ENCODE peak calls at places on chromosome X, in four cellular contexts. Z, L, V and I are unnamed samples.

GRCh38 chrX:25433307-25433706 is 417.5 kb upstream of the ARX start:
- DNase-seq in Z (no peak), L (no peak), V (no peak), I (no peak)

GRCh38 chrX:21721175-21721574 is 36.7 kb downstream of the SMPX start:
- DNase-seq in L (no peak), V (no peak), Z (no peak), I (no peak)

GRCh38 chrX:15343075-15343476 is 7.8 kb upstream of the PIGA start:
- DNase-seq in V (no peak), L (peak; percentile 84), Z (no peak), I (no peak)

GRCh38 chrX:136623400-136623799 is 24.6 kb upstream of the CD40LG start:
- DNase-seq in V (no peak), Z (no peak), L (no peak), I (no peak)

GRCh38 chrX:18026171-18026570 is 165.1 kb upstream of the RAI2 start:
- DNase-seq in V (no peak), L (no peak), Z (no peak), I (no peak)

GRCh38 chrX:141936080-141936479 is 32.4 kb downstream of the MAGEC1 start:
- DNase-seq in L (peak; percentile 16), V (no peak), Z (no peak), I (no peak)

GRCh38 chrX:123871309-123871708 is 11.5 kb downstream of the XIAP start:
- DNase-seq in V (no peak), Z (no peak), L (no peak), I (no peak)

GRCh38 chrX:16076834-16077233 is 46.5 kb upstream of the GRPR start:
- DNase-seq in Z (no peak), V (no peak), L (no peak), I (no peak)

GRCh38 chrX:31590581-31591113 is 518.8 kb upstream of the FTHL17 start:
- DNase-seq in Z (peak; percentile 6), L (no peak), V (no peak), I (no peak)

GRCh38 chrX:34365482-34365881 is 233.4 kb upstream of the FAM47A start:
- DNase-seq in V (no peak), L (peak; percentile 4), Z (no peak), I (no peak)

GRCh38 chrX:95505721-95506120 is 1178.9 kb upstream of the DIAPH2 start:
- DNase-seq in L (no peak), V (no peak), Z (no peak), I (no peak)

GRCh38 chrX:105744291-105744690 is 78.0 kb upstream of the NRK start:
- DNase-seq in Z (no peak), L (no peak), V (no peak), I (no peak)

GRCh38 chrX:153245288-153245731 is 66.2 kb downstream of the MAGEA1 start:
- DNase-seq in V (no peak), L (peak; percentile 1), Z (peak; percentile 13), I (no peak)

GRCh38 chrX:105821471-105822081 is 763 bp upstream of the NRK start:
- DNase-seq in L (no peak), Z (no peak), V (no peak), I (peak; percentile 24)

GRCh38 chrX:106397788-106398538 is 213.8 kb upstream of the RADX start:
- DNase-seq in Z (no peak), V (no peak), L (no peak), I (no peak)

GRCh38 chrX:71532078-71532752 is 689 bp upstream of the OGT start:
- DNase-seq in Z (no peak), L (peak; percentile 12), V (no peak), I (no peak)

GRCh38 chrX:14777484-14777883 is 95.4 kb downstream of the FANCB start:
- DNase-seq in V (no peak), Z (no peak), L (no peak), I (no peak)

GRCh38 chrX:10325606-10326005 is 168.8 kb downstream of the CLCN4 start:
- DNase-seq in V (no peak), L (peak; percentile 5), Z (no peak), I (no peak)

GRCh38 chrX:27057883-27058282 is 405.3 kb downstream of the PPP4R3C start:
- DNase-seq in Z (no peak), V (no peak), L (no peak), I (no peak)

GRCh38 chrX:68498508-68499379 is at the start of gene YIPF6:
- DNase-seq in V (peak; percentile 47), Z (peak; percentile 74), L (peak; percentile 85), I (peak; percentile 77)

GRCh38 chrX:73215263-73215662 is 612 bp upstream of the NAP1L2 start:
- DNase-seq in V (no peak), Z (no peak), L (no peak), I (no peak)

GRCh38 chrX:140572724-140573123 is 67.9 kb upstream of the SOX3 start:
- DNase-seq in Z (peak; percentile 6), V (no peak), L (peak; percentile 51), I (no peak)

GRCh38 chrX:115259238-115259875 is 25.5 kb upstream of the LRCH2 start:
- DNase-seq in V (no peak), L (no peak), Z (no peak), I (no peak)

GRCh38 chrX:6184900-6185515 is 43.7 kb downstream of the NLGN4X start:
- DNase-seq in Z (no peak), V (no peak), L (no peak), I (no peak)

GRCh38 chrX:121571333-121571732 is 523.9 kb downstream of the GLUD2 start:
- DNase-seq in L (no peak), V (no peak), Z (no peak), I (no peak)

GRCh38 chrX:68588653-68589371 is 58.7 kb upstream of the STARD8 start:
- DNase-seq in V (no peak), Z (no peak), L (no peak), I (no peak)

GRCh38 chrX:63350551-63350950 is 581 bp downstream of the SPIN4 start:
- DNase-seq in Z (peak; percentile 6), L (peak; percentile 23), V (no peak), I (peak; percentile 31)

GRCh38 chrX:23737413-23737812 is 5.7 kb downstream of the ACOT9 start:
- DNase-seq in Z (no peak), V (no peak), L (no peak), I (no peak)

GRCh38 chrX:23742174-23742692 is 843 bp downstream of the ACOT9 start:
- DNase-seq in Z (peak; percentile 10), L (peak; percentile 64), V (no peak), I (peak; percentile 50)

GRCh38 chrX:23745786-23746185 is 2.7 kb upstream of the ACOT9 start:
- DNase-seq in L (no peak), Z (no peak), V (no peak), I (no peak)

DNA sequence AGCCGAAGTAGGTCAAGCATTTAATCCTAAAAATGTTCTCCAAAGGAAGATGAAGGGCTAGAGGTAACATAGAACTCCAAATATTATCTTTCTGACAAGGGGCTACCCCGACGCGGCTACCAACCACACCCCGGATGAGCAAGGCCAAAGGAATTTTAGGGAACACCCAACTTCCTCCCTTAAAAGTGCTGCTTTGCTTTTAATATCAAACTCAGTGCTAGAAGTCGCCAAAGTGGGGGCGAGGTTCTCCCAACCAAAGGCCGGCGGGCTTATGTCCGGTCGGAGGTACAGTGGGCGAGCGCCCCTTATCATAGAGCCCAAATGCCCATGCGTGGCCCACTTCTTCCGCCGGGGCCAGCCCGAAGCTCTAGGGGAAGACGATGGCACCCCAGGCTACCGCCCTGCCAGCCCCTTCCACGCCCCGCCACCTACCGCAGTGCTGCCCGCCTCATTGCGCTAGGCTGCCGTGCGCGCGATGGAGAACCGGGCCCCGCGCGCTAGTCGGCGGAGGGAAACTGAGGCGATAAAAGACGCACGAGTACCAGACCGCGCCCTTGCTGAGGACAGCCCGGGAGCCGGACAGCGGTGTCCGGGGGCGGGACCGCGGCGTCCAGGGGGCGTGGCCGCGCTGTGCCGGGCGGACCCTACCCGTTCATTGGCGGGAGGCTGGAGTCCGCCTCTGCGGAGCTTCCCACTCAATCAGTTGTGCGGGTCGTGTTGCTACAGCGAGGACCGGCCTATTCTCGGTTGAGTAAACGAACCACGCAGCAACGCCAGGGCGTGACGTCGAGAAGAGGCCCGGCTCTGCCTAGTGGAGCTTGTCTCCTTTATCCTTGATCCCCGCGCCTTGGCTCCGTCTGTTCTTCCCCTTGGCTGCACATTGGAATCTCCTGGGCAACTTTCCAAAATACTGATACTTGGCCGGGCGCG is at the start of gene ACOT9:
- DNase-seq in Z (peak; percentile 94), V (peak; percentile 78), L (peak; percentile 98), I (peak; percentile 90)
- TF ChIP-seq EP300 in Z (no peak), V (peak; percentile 83), L (no peak), I (no peak)

GRCh38 chrX:154365997-154366665 is 8.3 kb downstream of the FLNA start:
- DNase-seq in V (no peak), Z (no peak), L (no peak), I (no peak)

GRCh38 chrX:154368630-154369452 is 5.6 kb downstream of the FLNA start:
- DNase-seq in Z (peak; percentile 78), V (peak; percentile 45), L (peak; percentile 87), I (peak; percentile 83)

GRCh38 chrX:154367474-154368308 is 6.7 kb downstream of the FLNA start:
- DNase-seq in Z (no peak), L (no peak), V (no peak), I (no peak)

GRCh38 chrX:154365052-154365600 is 9.3 kb downstream of the FLNA start:
- DNase-seq in V (no peak), Z (no peak), L (no peak), I (no peak)

DNA sequence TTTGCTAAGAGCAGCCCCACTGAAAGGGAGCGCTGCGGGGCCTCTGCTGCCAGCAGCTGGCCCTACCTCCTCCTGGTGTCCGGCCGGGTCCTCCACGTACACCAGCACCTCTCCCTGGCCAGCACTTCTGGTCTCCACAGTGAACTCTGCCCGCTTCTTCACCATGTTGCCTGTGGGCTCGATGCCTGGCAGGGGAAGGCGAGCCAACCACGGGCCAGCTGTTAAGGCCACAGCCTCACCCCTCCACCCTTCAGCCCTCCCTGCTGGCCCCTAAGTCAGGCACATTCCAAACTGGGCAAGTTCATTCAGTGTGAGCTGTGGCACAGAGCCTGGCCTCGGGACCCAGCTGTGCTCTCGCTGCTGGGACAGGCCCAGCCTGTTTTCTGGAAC is 7.8 kb downstream of the FLNA start:
- DNase-seq in V (no peak), L (no peak), Z (no peak), I (no peak)
- H3K9me3 ChIP-seq in V (no peaks in the 10 kb centered on the region), L (no peaks in the 10 kb centered on the region), Z (no peaks in the 10 kb centered on the region), I (no peaks in the 10 kb centered on the region)

DNA sequence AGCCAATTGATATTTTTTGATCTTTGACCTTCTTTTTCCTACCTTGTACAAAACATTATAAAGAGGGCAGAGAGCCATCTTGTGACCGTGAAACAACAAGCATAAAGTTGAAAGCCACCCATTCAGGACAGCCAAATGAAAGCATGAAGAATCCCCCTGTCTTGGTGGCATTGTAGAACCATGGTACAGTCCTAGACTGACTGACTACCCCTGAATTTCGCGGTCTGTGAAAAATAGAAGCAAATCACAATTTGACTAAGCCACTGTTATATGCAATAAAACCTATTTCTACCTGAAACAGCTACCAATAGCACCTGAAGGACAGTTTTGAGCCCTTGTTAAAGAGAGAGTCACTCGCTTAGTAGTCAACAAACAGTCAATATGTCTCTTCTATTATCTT is 527.4 kb downstream of the MID1IP1 start:
- DNase-seq in Z (no peak), L (no peak), V (no peak), I (no peak)
- TF ChIP-seq EP300 in Z (no peak), L (no peak), V (no peak), I (no peak)

GRCh38 chrX:131745942-131746489 is 202.1 kb downstream of the OR13H1 start:
- DNase-seq in Z (no peak), L (no peak), V (no peak), I (no peak)

GRCh38 chrX:131746491-131746968 is 202.7 kb downstream of the OR13H1 start:
- DNase-seq in L (peak; percentile 92), Z (peak; percentile 48), V (no peak), I (peak; percentile 89)

GRCh38 chrX:131739823-131740222 is 195.9 kb downstream of the OR13H1 start:
- DNase-seq in V (no peak), Z (no peak), L (peak; percentile 22), I (no peak)

GRCh38 chrX:131741103-131741581 is 197.3 kb downstream of the OR13H1 start:
- DNase-seq in L (peak; percentile 50), V (no peak), Z (no peak), I (peak; percentile 92)
- H3K9me3 ChIP-seq in L (peaks cover 13% of the 10 kb centered on the region), V (no peaks in the 10 kb centered on the region), Z (peaks cover 7% of the 10 kb centered on the region), I (no peaks in the 10 kb centered on the region)